ENCODE peak calls at places on chromosome 12, in ten cellular contexts. T is cerebellar cortex; D is activated CD4-positive, alpha-beta T cell treated with anti-CD3 and anti-CD28 coated beads, Interleukin-2, amount 50 U/mL, for 1 hour; G is brain microvascular endothelial cell; I is stimulated activated CD4-positive, alpha-beta T cell treated with anti-CD3 and anti-CD28 coated beads, Interleukin-1b, Interleukin-23, amount 100 ng/mL, for 4 hours; S is dorsolateral prefrontal cortex; B is Kasumi-1; K is activated CD8-positive, alpha-beta memory T cell treated with anti-CD3 and anti-CD28 coated beads for 4 hours; X is GM19239; A is H9. E is an unnamed sample.

GRCh38 chr12:47383942-47384341 is 304.2 kb upstream of the AMIGO2 start:
- DNase-seq in T (no peak), D (no peak), G (peak), I (no peak), S (no peak), B (peak), K (no peak), X (no peak), A (no peak), E (no peak)

GRCh38 chr12:103456006-103456405 is 39.8 kb downstream of the C12orf42 start:
- DNase-seq in T (no peak), D (no peak), G (no peak), I (no peak), S (no peak), B (no peak), K (no peak), X (no peak), A (no peak), E (no peak)

GRCh38 chr12:65695077-65695865 is 129.0 kb upstream of the HMGA2 start:
- DNase-seq in T (peak), D (no peak), G (peak), I (no peak), S (no peak), B (no peak), K (no peak), X (no peak), A (no peak), E (no peak)

GRCh38 chr12:82425241-82425640 is 66.9 kb downstream of the METTL25 start:
- DNase-seq in T (no peak), D (no peak), G (peak), I (no peak), S (no peak), B (no peak), K (no peak), X (no peak), A (no peak), E (no peak)

GRCh38 chr12:31585271-31585670 is 5.7 kb downstream of the DENND5B start:
- DNase-seq in T (no peak), D (no peak), G (peak), I (no peak), S (no peak), B (no peak), K (no peak), X (no peak), A (no peak), E (no peak)

GRCh38 chr12:38327356-38327755 is 10.8 kb downstream of the ALG10B start:
- DNase-seq in T (no peak), D (no peak), G (no peak), I (no peak), S (no peak), B (no peak), K (no peak), X (no peak), A (no peak), E (no peak)

GRCh38 chr12:5614206-5614605 is 182.3 kb downstream of the NTF3 start:
- DNase-seq in T (no peak), D (no peak), G (no peak), I (no peak), S (no peak), B (no peak), K (no peak), X (no peak), A (no peak), E (no peak)

GRCh38 chr12:12333407-12333831 is 16.6 kb downstream of the MANSC1 start:
- DNase-seq in T (no peak), D (no peak), G (peak), I (no peak), S (peak), B (no peak), K (no peak), X (no peak), A (no peak), E (no peak)

GRCh38 chr12:94640134-94640928 is 10.0 kb downstream of the TMCC3 start:
- DNase-seq in T (no peak), D (no peak), G (peak), I (no peak), S (no peak), B (no peak), K (no peak), X (peak), A (no peak), E (no peak)

GRCh38 chr12:76366163-76366562 is 17.9 kb upstream of the BBS10 start:
- DNase-seq in T (no peak), D (no peak), G (no peak), I (no peak), S (no peak), B (no peak), K (no peak), X (no peak), A (no peak), E (no peak)

GRCh38 chr12:219891-220352 is 6.0 kb upstream of the SLC6A12 start:
- DNase-seq in T (peak), D (peak), G (peak), I (peak), S (peak), B (peak), K (no peak), X (peak), A (peak), E (no peak)

GRCh38 chr12:101826766-101827368 is 3.9 kb downstream of the GNPTAB start:
- DNase-seq in T (no peak), D (no peak), G (no peak), I (no peak), S (no peak), B (peak), K (no peak), X (no peak), A (no peak), E (no peak)

GRCh38 chr12:95802482-95803264 is 12.1 kb upstream of the NTN4 start:
- DNase-seq in T (no peak), D (no peak), G (peak), I (no peak), S (no peak), B (no peak), K (no peak), X (no peak), A (no peak), E (no peak)

GRCh38 chr12:31874961-31875608 is 84.1 kb upstream of the RESF1 start:
- DNase-seq in T (no peak), D (peak), G (peak), I (peak), S (no peak), B (peak), K (peak), X (peak), A (peak), E (no peak)